ENCODE peak calls at places on chromosomes 5 and 9, in four cellular contexts. One of them, this sample, is unnamed.
A peak's percentile ranks its signal among the peaks of the same experiment; 100 is the strongest.

GRCh38 chr5:121526908-121527307 is 324.8 kb upstream of the FTMT start:
- DNase-seq in HepG2: no peak
- DNase-seq in K562: no peak
- DNase-seq in Panc1: no peak
- DNase-seq in this sample: no peak

GRCh38 chr5:158154226-158155005 is 295.5 kb upstream of the CLINT1 start:
- DNase-seq in K562: no peak
- DNase-seq in Panc1: no peak
- DNase-seq in HepG2: no peak
- DNase-seq in this sample: no peak

GRCh38 chr5:16759147-16759800 is 142.5 kb upstream of the RETREG1 start:
- DNase-seq in K562: no peak
- DNase-seq in Panc1: no peak
- DNase-seq in HepG2: no peak
- DNase-seq in this sample: no peak

GRCh38 chr5:119860463-119860862 is 231.1 kb downstream of the FAM170A start:
- DNase-seq in K562: no peak
- DNase-seq in HepG2: no peak
- DNase-seq in Panc1: no peak
- DNase-seq in this sample: no peak

GRCh38 chr9:129007766-129008468 is 20.2 kb downstream of the SH3GLB2 start:
- DNase-seq in K562: no peak
- DNase-seq in HepG2: no peak
- DNase-seq in Panc1: no peak
- DNase-seq in this sample: no peak

GRCh38 chr9:78871452-78872331 is 574.8 kb downstream of the PSAT1 start:
- DNase-seq in K562: no peak
- DNase-seq in Panc1: peak; percentile 71
- DNase-seq in HepG2: no peak
- DNase-seq in this sample: peak; percentile 22

GRCh38 chr5:42641321-42642005 is 115.2 kb upstream of the CCDC152 start:
- DNase-seq in HepG2: no peak
- DNase-seq in K562: no peak
- DNase-seq in Panc1: no peak
- DNase-seq in this sample: no peak

GRCh38 chr9:97958812-97959511 is 21.0 kb upstream of the HEMGN start:
- DNase-seq in K562: no peak
- DNase-seq in Panc1: no peak
- DNase-seq in HepG2: no peak
- DNase-seq in this sample: no peak

GRCh38 chr9:123776856-123777560 is 152.9 kb downstream of the DENND1A start:
- DNase-seq in Panc1: no peak
- DNase-seq in K562: no peak
- DNase-seq in HepG2: no peak
- DNase-seq in this sample: no peak

GRCh38 chr9:105258225-105258737 is 13.8 kb downstream of the SLC44A1 start:
- DNase-seq in HepG2: no peak
- DNase-seq in K562: no peak
- DNase-seq in Panc1: no peak
- DNase-seq in this sample: no peak

GRCh38 chr5:80246995-80247729 is 8.7 kb downstream of the SERINC5 start:
- DNase-seq in Panc1: peak; percentile 89
- DNase-seq in K562: peak; percentile 60
- DNase-seq in HepG2: peak; percentile 73
- DNase-seq in this sample: peak; percentile 83

GRCh38 chr5:178216779-178217178 is 12.4 kb downstream of the HNRNPAB start:
- DNase-seq in Panc1: no peak
- DNase-seq in HepG2: no peak
- DNase-seq in K562: no peak
- DNase-seq in this sample: no peak

GRCh38 chr9:450057-450456 is 235.4 kb downstream of the DOCK8 start:
- DNase-seq in HepG2: no peak
- DNase-seq in Panc1: no peak
- DNase-seq in K562: no peak
- DNase-seq in this sample: no peak

GRCh38 chr5:136087961-136088871 is 44.4 kb upstream of the SMAD5 start:
- DNase-seq in Panc1: no peak
- DNase-seq in K562: peak; percentile 60
- DNase-seq in HepG2: no peak
- DNase-seq in this sample: no peak

GRCh38 chr5:134738963-134739661 is 764 bp downstream of the CAMLG start:
- DNase-seq in K562: peak; percentile 40
- DNase-seq in Panc1: peak; percentile 24
- DNase-seq in HepG2: peak; percentile 73
- DNase-seq in this sample: peak; percentile 55

GRCh38 chr9:126326228-126327015 is at the start of gene MVB12B:
- DNase-seq in HepG2: no peak
- DNase-seq in Panc1: no peak
- DNase-seq in K562: peak; percentile 67
- DNase-seq in this sample: no peak

GRCh38 chr5:116814656-116815055 is 240.0 kb upstream of the SEMA6A start:
- DNase-seq in K562: no peak
- DNase-seq in Panc1: no peak
- DNase-seq in HepG2: no peak
- DNase-seq in this sample: no peak

GRCh38 chr5:132999246-132999645 is 27.1 kb downstream of the ZCCHC10 start:
- DNase-seq in K562: no peak
- DNase-seq in Panc1: no peak
- DNase-seq in HepG2: no peak
- DNase-seq in this sample: no peak

GRCh38 chr9:123239726-123240125 is 28.7 kb downstream of the STRBP start:
- DNase-seq in Panc1: no peak
- DNase-seq in K562: no peak
- DNase-seq in HepG2: no peak
- DNase-seq in this sample: no peak

GRCh38 chr5:171848487-171848886 is 62.9 kb downstream of the SMIM23 start:
- DNase-seq in K562: no peak
- DNase-seq in HepG2: no peak
- DNase-seq in Panc1: no peak
- DNase-seq in this sample: no peak

GRCh38 chr5:53487436-53487835 is 7.0 kb downstream of the FST start:
- DNase-seq in HepG2: no peak
- DNase-seq in K562: no peak
- DNase-seq in Panc1: no peak
- DNase-seq in this sample: no peak

GRCh38 chr5:177309351-177310191 is 2.1 kb downstream of the MXD3 start:
- DNase-seq in K562: peak; percentile 57
- DNase-seq in Panc1: peak; percentile 62
- DNase-seq in HepG2: peak; percentile 79
- DNase-seq in this sample: peak; percentile 81

GRCh38 chr5:68891718-68892117 is 202.1 kb upstream of the SLC30A5 start:
- DNase-seq in HepG2: no peak
- DNase-seq in Panc1: no peak
- DNase-seq in K562: no peak
- DNase-seq in this sample: no peak

GRCh38 chr9:127980056-127980705 is 608 bp downstream of the EEIG1 start:
- DNase-seq in K562: peak; percentile 87
- DNase-seq in Panc1: no peak
- DNase-seq in HepG2: no peak
- DNase-seq in this sample: no peak

GRCh38 chr5:159017787-159018186 is 81.9 kb downstream of the EBF1 start:
- DNase-seq in Panc1: no peak
- DNase-seq in K562: peak; percentile 12
- DNase-seq in HepG2: no peak
- DNase-seq in this sample: no peak

GRCh38 chr9:111094433-111095421 is 56.5 kb upstream of the LPAR1 start:
- DNase-seq in K562: no peak
- DNase-seq in HepG2: no peak
- DNase-seq in Panc1: no peak
- DNase-seq in this sample: no peak

GRCh38 chr9:74413876-74414275 is 83.3 kb upstream of the RORB start:
- DNase-seq in K562: no peak
- DNase-seq in Panc1: no peak
- DNase-seq in HepG2: no peak
- DNase-seq in this sample: no peak

GRCh38 chr5:163347671-163348070 is 89.7 kb upstream of the CCNG1 start:
- DNase-seq in K562: peak; percentile 66
- DNase-seq in Panc1: peak; percentile 42
- DNase-seq in HepG2: peak; percentile 59
- DNase-seq in this sample: peak; percentile 51

GRCh38 chr5:28313543-28314334 is 1275.4 kb upstream of the CDH9 start:
- DNase-seq in HepG2: no peak
- DNase-seq in Panc1: no peak
- DNase-seq in K562: no peak
- DNase-seq in this sample: no peak

GRCh38 chr5:38265546-38266179 is 7.3 kb downstream of the EGFLAM start:
- DNase-seq in Panc1: peak; percentile 30
- DNase-seq in HepG2: peak; percentile 45
- DNase-seq in K562: peak; percentile 77
- DNase-seq in this sample: peak; percentile 19

GRCh38 chr9:127168756-127169506 is 46.5 kb upstream of the ANGPTL2 start:
- DNase-seq in HepG2: no peak
- DNase-seq in K562: peak; percentile 69
- DNase-seq in Panc1: no peak
- DNase-seq in this sample: no peak

DNA sequence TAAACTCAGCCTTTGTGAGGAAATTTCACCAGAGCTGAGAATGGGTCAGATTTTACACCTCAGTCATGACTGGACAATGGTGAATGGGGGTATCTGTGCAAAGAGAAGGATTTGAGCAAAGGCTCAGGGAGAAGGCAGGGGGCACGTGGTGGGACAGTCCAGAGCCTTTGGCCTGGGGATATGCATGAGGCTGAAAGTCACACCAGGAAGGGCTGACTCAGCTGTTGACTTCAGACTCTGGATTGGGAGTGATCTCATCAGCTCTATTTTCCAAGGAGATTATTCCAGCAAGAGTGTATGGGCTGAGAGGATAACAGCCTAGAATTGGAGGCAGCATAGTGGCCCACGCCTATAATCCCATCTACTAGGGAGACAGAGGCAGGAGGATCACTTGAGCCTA is 53.6 kb downstream of the SAXO1 start:
- DNase-seq in Panc1: no peak
- DNase-seq in HepG2: no peak
- DNase-seq in K562: no peak
- DNase-seq in this sample: no peak
- TF ChIP-seq TCF7L2 in Panc1: no peak
- TF ChIP-seq TCF7L2 in HepG2: no peak
- TF ChIP-seq TCF7L2 in K562: no peak
- TF ChIP-seq TCF7L2 in this sample: no peak

GRCh38 chr5:644971-645370 is 32.8 kb downstream of the CEP72 start:
- DNase-seq in K562: no peak
- DNase-seq in HepG2: no peak
- DNase-seq in Panc1: no peak
- DNase-seq in this sample: no peak
- TF ChIP-seq TCF7L2 in K562: no peak
- TF ChIP-seq TCF7L2 in HepG2: no peak
- TF ChIP-seq TCF7L2 in Panc1: no peak
- TF ChIP-seq TCF7L2 in this sample: no peak

GRCh38 chr9:1980387-1980786 is 34.8 kb upstream of the SMARCA2 start:
- DNase-seq in Panc1: no peak
- DNase-seq in HepG2: no peak
- DNase-seq in K562: no peak
- DNase-seq in this sample: no peak

GRCh38 chr9:1977026-1977425 is 38.1 kb upstream of the SMARCA2 start:
- DNase-seq in Panc1: no peak
- DNase-seq in K562: no peak
- DNase-seq in HepG2: no peak
- DNase-seq in this sample: no peak

GRCh38 chr9:1982074-1982473 is 33.1 kb upstream of the SMARCA2 start:
- DNase-seq in K562: no peak
- DNase-seq in Panc1: no peak
- DNase-seq in HepG2: no peak
- DNase-seq in this sample: no peak

GRCh38 chr9:1979815-1980367 is 35.3 kb upstream of the SMARCA2 start:
- DNase-seq in Panc1: no peak
- DNase-seq in K562: no peak
- DNase-seq in HepG2: no peak
- DNase-seq in this sample: no peak

DNA sequence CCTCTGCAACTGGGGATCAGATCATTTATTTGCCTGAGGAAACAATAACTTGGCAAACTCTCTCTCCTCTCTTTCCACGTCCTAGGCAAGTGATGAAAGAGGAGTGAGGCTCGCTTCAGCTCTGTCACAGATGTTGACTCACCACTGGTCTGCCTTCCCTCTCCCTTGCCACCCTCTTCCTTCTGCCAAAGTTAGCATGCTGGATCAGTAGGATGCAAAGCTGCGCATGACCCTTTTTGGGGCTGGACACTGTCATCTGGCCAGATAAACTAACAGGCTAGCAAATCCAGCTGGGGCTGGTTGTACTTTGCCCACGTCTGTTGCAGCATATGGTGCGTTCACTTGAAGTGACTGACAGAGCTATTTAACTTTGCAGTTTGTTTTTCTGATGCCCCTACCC is 36.2 kb upstream of the SMARCA2 start:
- DNase-seq in Panc1: no peak
- DNase-seq in K562: no peak
- DNase-seq in HepG2: peak; percentile 11
- DNase-seq in this sample: no peak
- TF ChIP-seq TCF7L2 in Panc1: no peak
- TF ChIP-seq TCF7L2 in K562: no peak
- TF ChIP-seq TCF7L2 in HepG2: no peak
- TF ChIP-seq TCF7L2 in this sample: no peak

GRCh38 chr5:93805616-93806393 is 64.4 kb upstream of the POU5F2 start:
- DNase-seq in Panc1: no peak
- DNase-seq in K562: no peak
- DNase-seq in HepG2: no peak
- DNase-seq in this sample: no peak

DNA sequence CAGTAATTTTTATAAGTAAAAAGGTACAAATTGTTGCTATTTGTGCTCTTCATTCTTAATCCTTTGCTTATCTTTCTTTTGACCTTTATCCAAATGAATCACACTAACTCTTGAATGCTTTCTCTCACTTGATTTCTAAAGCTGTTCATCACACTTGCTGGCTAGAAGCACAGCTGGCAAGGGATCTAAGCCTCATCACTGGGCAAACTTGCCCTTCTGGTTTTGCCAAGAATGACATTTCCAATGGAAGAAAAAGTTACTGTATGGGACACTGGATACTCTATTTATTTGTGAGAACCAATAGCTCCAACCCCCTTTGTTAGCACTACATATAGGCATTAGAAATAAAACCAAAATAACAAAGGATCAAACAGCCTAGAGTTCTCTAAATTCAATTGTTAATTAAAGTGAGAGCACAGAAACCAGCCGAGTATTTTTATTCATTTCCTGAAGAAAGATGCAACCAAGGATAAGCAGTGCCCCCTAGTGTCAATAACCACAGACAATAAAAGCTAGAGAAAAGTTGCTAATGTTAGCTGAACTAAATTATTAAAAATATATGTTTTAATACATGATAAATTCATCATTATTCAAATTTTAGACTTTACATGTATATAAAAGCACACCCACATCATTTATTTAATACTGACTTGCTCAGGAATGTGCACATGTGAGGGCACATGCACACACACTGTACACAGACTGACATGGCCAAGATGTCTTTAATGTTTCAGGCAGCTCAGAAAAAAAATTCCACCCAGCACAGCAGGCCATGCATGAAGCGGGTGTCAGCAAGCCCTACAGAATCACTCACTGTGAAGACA is 59.8 kb upstream of the POU5F2 start:
- DNase-seq in Panc1: peak; percentile 24
- DNase-seq in K562: no peak
- DNase-seq in HepG2: peak; percentile 45
- DNase-seq in this sample: peak; percentile 66
- TF ChIP-seq TCF7L2 in Panc1: no peak
- TF ChIP-seq TCF7L2 in K562: no peak
- TF ChIP-seq TCF7L2 in HepG2: no peak
- TF ChIP-seq TCF7L2 in this sample: no peak